ENCODE peak calls at places on chromosome 2, in seven cellular contexts. E is esophagus muscularis mucosa, D is stomach, J is H1, K is SK-N-SH, W is upper lobe of left lung, Z is K562. X is an unnamed sample.

GRCh38 chr2:9199716-9200633 is 6.6 kb upstream of the ASAP2 start:
- DNase-seq in E (peak; percentile 89), D (no peak), J (no peak), K (no peak), W (no peak), Z (no peak), X (no peak)

GRCh38 chr2:109499549-109499948 is 114.2 kb downstream of the SEPTIN10 start:
- DNase-seq in E (no peak), D (peak; percentile 38), J (no peak), K (peak; percentile 55), W (no peak), Z (no peak), X (peak; percentile 59)

GRCh38 chr2:86078801-86079545 is 26.7 kb downstream of the POLR1A start:
- DNase-seq in E (no peak), D (peak; percentile 34), J (no peak), K (peak; percentile 31), W (peak; percentile 58), Z (no peak), X (peak; percentile 44)

GRCh38 chr2:85601771-85602475 is 575 bp downstream of the TMEM150A start:
- DNase-seq in E (no peak), D (peak; percentile 76), J (no peak), K (peak; percentile 45), W (peak; percentile 77), Z (peak; percentile 34), X (peak; percentile 73)

GRCh38 chr2:68839260-68839833 is 31.9 kb downstream of the BMP10 start:
- DNase-seq in E (no peak), D (no peak), J (no peak), K (peak; percentile 24), W (no peak), Z (peak; percentile 46), X (no peak)

GRCh38 chr2:191622374-191623320 is 55.3 kb upstream of the NABP1 start:
- DNase-seq in E (no peak), D (no peak), J (no peak), K (no peak), W (no peak), Z (no peak), X (no peak)

GRCh38 chr2:232641153-232641845 is 7.9 kb downstream of the EFHD1 start:
- DNase-seq in E (no peak), D (no peak), J (no peak), K (no peak), W (no peak), Z (no peak), X (no peak)

GRCh38 chr2:174121178-174121577 is 127.2 kb downstream of the OLA1 start:
- DNase-seq in E (no peak), D (no peak), J (no peak), K (no peak), W (no peak), Z (no peak), X (no peak)

GRCh38 chr2:6828299-6828584 is 37.5 kb downstream of the CMPK2 start:
- DNase-seq in E (no peak), D (no peak), J (no peak), K (peak; percentile 54), W (no peak), Z (no peak), X (no peak)

GRCh38 chr2:238627899-238628298 is 201.2 kb downstream of the ASB1 start:
- DNase-seq in E (no peak), D (no peak), J (no peak), K (no peak), W (no peak), Z (no peak), X (no peak)

GRCh38 chr2:203691149-203691548 is 15.3 kb upstream of the CD28 start:
- DNase-seq in E (no peak), D (no peak), J (no peak), K (no peak), W (no peak), Z (no peak), X (no peak)

GRCh38 chr2:237222683-237223082 is 137.0 kb downstream of the COPS8 start:
- DNase-seq in E (no peak), D (no peak), J (no peak), K (no peak), W (no peak), Z (no peak), X (no peak)

GRCh38 chr2:18961991-18962421 is 372.6 kb upstream of the NT5C1B start:
- DNase-seq in E (no peak), D (no peak), J (no peak), K (no peak), W (no peak), Z (no peak), X (no peak)

GRCh38 chr2:54599914-54600313 is 123.5 kb upstream of the EML6 start:
- DNase-seq in E (no peak), D (peak; percentile 75), J (no peak), K (no peak), W (peak; percentile 41), Z (peak; percentile 75), X (peak; percentile 63)

GRCh38 chr2:7430421-7430868 is 513.2 kb downstream of the RNF144A start:
- DNase-seq in E (no peak), D (no peak), J (no peak), K (no peak), W (no peak), Z (no peak), X (no peak)

GRCh38 chr2:166628478-166629136 is 134.6 kb upstream of the SCN7A start:
- DNase-seq in E (no peak), D (no peak), J (no peak), K (no peak), W (no peak), Z (no peak), X (no peak)

GRCh38 chr2:112151701-112152440 is 13.7 kb downstream of the FBLN7 start:
- DNase-seq in E (peak; percentile 85), D (peak; percentile 18), J (no peak), K (no peak), W (no peak), Z (no peak), X (no peak)

GRCh38 chr2:56267412-56267788 is 83.6 kb downstream of the CCDC85A start:
- DNase-seq in E (no peak), D (no peak), J (no peak), K (no peak), W (no peak), Z (no peak), X (no peak)

GRCh38 chr2:85733121-85733960 is 20.4 kb upstream of the ATOH8 start:
- DNase-seq in E (no peak), D (no peak), J (no peak), K (no peak), W (no peak), Z (no peak), X (no peak)

GRCh38 chr2:173751245-173751975 is 213.8 kb downstream of the SP3 start:
- DNase-seq in E (no peak), D (no peak), J (no peak), K (no peak), W (no peak), Z (no peak), X (no peak)

GRCh38 chr2:238963164-238963969 is 115.5 kb downstream of the TWIST2 start:
- DNase-seq in E (peak; percentile 72), D (no peak), J (no peak), K (no peak), W (no peak), Z (no peak), X (no peak)

GRCh38 chr2:236400594-236401360 is 136.6 kb upstream of the ASB18 start:
- DNase-seq in E (peak; percentile 91), D (no peak), J (no peak), K (no peak), W (no peak), Z (no peak), X (no peak)

GRCh38 chr2:98389248-98389605 is 43.0 kb downstream of the CNGA3 start:
- DNase-seq in E (no peak), D (no peak), J (no peak), K (no peak), W (no peak), Z (no peak), X (no peak)

GRCh38 chr2:207288628-207289027 is 122.9 kb upstream of the KLF7 start:
- DNase-seq in E (no peak), D (no peak), J (no peak), K (no peak), W (no peak), Z (no peak), X (no peak)

GRCh38 chr2:81299841-81300240 is 995.3 kb upstream of the LRRTM1 start:
- DNase-seq in E (no peak), D (no peak), J (no peak), K (no peak), W (no peak), Z (no peak), X (no peak)

DNA sequence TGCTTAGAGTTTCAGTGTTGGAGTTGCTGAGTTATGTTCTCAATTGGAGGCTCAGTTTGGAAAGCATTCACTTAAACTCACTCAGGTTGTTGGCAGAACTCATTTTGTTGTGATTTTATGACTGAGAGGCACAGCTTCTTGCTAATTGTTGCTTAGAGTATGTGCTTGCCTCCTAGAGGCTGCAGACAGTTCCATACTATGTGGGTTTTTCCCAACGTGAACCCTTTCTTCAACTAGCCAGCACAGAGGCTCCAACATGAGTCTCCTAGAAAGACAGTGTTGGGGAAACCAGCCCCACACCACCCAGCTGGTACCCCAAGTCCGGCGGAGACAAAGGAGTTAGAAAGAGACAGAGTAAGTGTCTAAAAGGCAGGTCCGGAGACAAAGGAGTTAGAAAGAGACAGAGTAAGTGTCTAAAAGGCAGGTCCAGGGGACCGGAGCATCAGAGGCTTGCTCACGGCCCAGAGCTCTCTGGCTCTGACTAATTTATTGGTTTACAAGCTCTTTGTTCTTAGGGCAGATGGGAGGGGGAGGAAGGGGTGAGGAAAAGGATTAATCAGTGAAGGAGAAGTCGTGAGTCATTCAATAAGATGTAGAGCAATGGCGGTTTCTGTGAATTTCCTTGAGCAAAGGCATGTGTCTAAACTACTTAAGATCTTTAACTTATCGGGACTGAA is 999.7 kb upstream of the LRRTM1 start:
- DNase-seq in E (no peak), D (no peak), J (no peak), K (no peak), W (no peak), Z (no peak), X (no peak)
- TF ChIP-seq POLR2AphosphoS5 in E (no peak), D (no peak), J (no peak), K (no peak), W (no peak), Z (no peak), X (no peak)

GRCh38 chr2:705971-706511 is 28.8 kb upstream of the TMEM18 start:
- DNase-seq in E (peak; percentile 57), D (no peak), J (no peak), K (no peak), W (no peak), Z (no peak), X (no peak)
- TF ChIP-seq EP300 in E (no peak), D (no peak), J (no peak), K (no peak), W (no peak), Z (no peak), X (no peak)

DNA sequence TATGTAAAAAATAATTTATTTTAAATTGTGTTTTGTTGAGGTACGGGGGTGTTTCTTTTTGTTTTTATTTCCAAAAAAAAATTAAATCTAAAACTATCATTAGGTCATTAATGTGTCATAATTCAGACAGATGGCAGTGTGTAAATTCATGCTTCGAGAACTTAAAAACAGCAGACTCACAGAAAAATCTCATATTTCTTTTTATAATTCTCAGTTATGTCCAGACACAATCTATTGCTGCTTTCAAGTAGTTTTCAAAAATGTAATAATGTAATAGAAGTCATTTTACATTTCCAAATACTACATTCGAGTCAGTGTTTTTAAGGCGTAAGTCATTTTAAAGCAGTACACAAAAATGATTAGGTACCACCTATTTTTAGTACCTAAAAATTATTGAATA is 14.3 kb downstream of the IKZF2 start:
- DNase-seq in E (no peak), D (no peak), J (no peak), K (no peak), W (no peak), Z (no peak), X (no peak)
- H3K4me3 ChIP-seq in E (no peak overlapping the region), D (no peak overlapping the region), J (no peak overlapping the region), K (no peak overlapping the region), W (no peak overlapping the region), Z (no peak overlapping the region), X (no peak overlapping the region)

GRCh38 chr2:241636182-241636982 is 576 bp downstream of the THAP4 start:
- DNase-seq in E (no peak), D (peak; percentile 48), J (no peak), K (peak; percentile 79), W (peak; percentile 40), Z (peak; percentile 70), X (peak; percentile 55)
- TF ChIP-seq POLR2AphosphoS5 in E (no peak), D (no peak), J (no peak), K (no peak), W (no peak), Z (no peak), X (no peak)

X was measured in transverse colon.